ENCODE peak calls at places on chromosomes 11 and 22, in ten cellular contexts. One of them, this sample, is unnamed.

GRCh38 chr11:827861-828167 is at the start of gene CRACR2B:
- DNase-seq in BE2C: no peak
- DNase-seq in AG10803: no peak
- DNase-seq in activated T-cell treated with anti-CD3 and anti-CD28 coated beads, Interleukin-2, amount 50 U/mL, for 1 hour: no peak
- DNase-seq in stimulated activated CD8-positive, alpha-beta memory T cell treated with anti-CD3 and anti-CD28 coated beads, Interleukin-2, amount 100 ng/mL, for 1 hour: no peak
- DNase-seq in hypothalamus: no peak
- DNase-seq in tibial artery: no peak
- DNase-seq in activated CD4-positive, CD25-positive, alpha-beta regulatory T cell: no peak
- DNase-seq in nephron progenitor cell: no peak
- DNase-seq in naive B cell: no peak
- DNase-seq in this sample: no peak

GRCh38 chr11:110029714-110030113 is 63.5 kb upstream of the ZC3H12C start:
- DNase-seq in BE2C: no peak
- DNase-seq in AG10803: no peak
- DNase-seq in activated T-cell treated with anti-CD3 and anti-CD28 coated beads, Interleukin-2, amount 50 U/mL, for 1 hour: no peak
- DNase-seq in stimulated activated CD8-positive, alpha-beta memory T cell treated with anti-CD3 and anti-CD28 coated beads, Interleukin-2, amount 100 ng/mL, for 1 hour: no peak
- DNase-seq in hypothalamus: no peak
- DNase-seq in tibial artery: no peak
- DNase-seq in activated CD4-positive, CD25-positive, alpha-beta regulatory T cell: no peak
- DNase-seq in nephron progenitor cell: no peak
- DNase-seq in naive B cell: no peak
- DNase-seq in this sample: no peak

GRCh38 chr11:45152740-45153595 is 6.5 kb downstream of the PRDM11 start:
- DNase-seq in BE2C: no peak
- DNase-seq in AG10803: no peak
- DNase-seq in activated T-cell treated with anti-CD3 and anti-CD28 coated beads, Interleukin-2, amount 50 U/mL, for 1 hour: no peak
- DNase-seq in stimulated activated CD8-positive, alpha-beta memory T cell treated with anti-CD3 and anti-CD28 coated beads, Interleukin-2, amount 100 ng/mL, for 1 hour: no peak
- DNase-seq in hypothalamus: no peak
- DNase-seq in tibial artery: no peak
- DNase-seq in activated CD4-positive, CD25-positive, alpha-beta regulatory T cell: no peak
- DNase-seq in nephron progenitor cell: no peak
- DNase-seq in naive B cell: no peak
- DNase-seq in this sample: no peak

GRCh38 chr11:113193894-113194293 is 120.5 kb upstream of the TTC12 start:
- DNase-seq in BE2C: peak
- DNase-seq in AG10803: peak
- DNase-seq in activated T-cell treated with anti-CD3 and anti-CD28 coated beads, Interleukin-2, amount 50 U/mL, for 1 hour: no peak
- DNase-seq in stimulated activated CD8-positive, alpha-beta memory T cell treated with anti-CD3 and anti-CD28 coated beads, Interleukin-2, amount 100 ng/mL, for 1 hour: no peak
- DNase-seq in hypothalamus: no peak
- DNase-seq in tibial artery: peak
- DNase-seq in activated CD4-positive, CD25-positive, alpha-beta regulatory T cell: no peak
- DNase-seq in nephron progenitor cell: no peak
- DNase-seq in naive B cell: no peak
- DNase-seq in this sample: no peak

GRCh38 chr22:26781062-26781461 is 123.7 kb downstream of the MIAT start:
- DNase-seq in BE2C: no peak
- DNase-seq in AG10803: no peak
- DNase-seq in activated T-cell treated with anti-CD3 and anti-CD28 coated beads, Interleukin-2, amount 50 U/mL, for 1 hour: no peak
- DNase-seq in stimulated activated CD8-positive, alpha-beta memory T cell treated with anti-CD3 and anti-CD28 coated beads, Interleukin-2, amount 100 ng/mL, for 1 hour: no peak
- DNase-seq in hypothalamus: no peak
- DNase-seq in tibial artery: no peak
- DNase-seq in activated CD4-positive, CD25-positive, alpha-beta regulatory T cell: no peak
- DNase-seq in nephron progenitor cell: no peak
- DNase-seq in naive B cell: no peak
- DNase-seq in this sample: no peak

GRCh38 chr11:134483291-134483690 is 71.2 kb upstream of the B3GAT1 start:
- DNase-seq in BE2C: no peak
- DNase-seq in AG10803: no peak
- DNase-seq in activated T-cell treated with anti-CD3 and anti-CD28 coated beads, Interleukin-2, amount 50 U/mL, for 1 hour: no peak
- DNase-seq in stimulated activated CD8-positive, alpha-beta memory T cell treated with anti-CD3 and anti-CD28 coated beads, Interleukin-2, amount 100 ng/mL, for 1 hour: no peak
- DNase-seq in hypothalamus: no peak
- DNase-seq in tibial artery: no peak
- DNase-seq in activated CD4-positive, CD25-positive, alpha-beta regulatory T cell: no peak
- DNase-seq in nephron progenitor cell: no peak
- DNase-seq in naive B cell: no peak
- DNase-seq in this sample: no peak

GRCh38 chr11:110984147-110984546 is 261.4 kb upstream of the POU2AF2 start:
- DNase-seq in BE2C: no peak
- DNase-seq in AG10803: peak
- DNase-seq in activated T-cell treated with anti-CD3 and anti-CD28 coated beads, Interleukin-2, amount 50 U/mL, for 1 hour: no peak
- DNase-seq in stimulated activated CD8-positive, alpha-beta memory T cell treated with anti-CD3 and anti-CD28 coated beads, Interleukin-2, amount 100 ng/mL, for 1 hour: no peak
- DNase-seq in hypothalamus: no peak
- DNase-seq in tibial artery: no peak
- DNase-seq in activated CD4-positive, CD25-positive, alpha-beta regulatory T cell: no peak
- DNase-seq in nephron progenitor cell: no peak
- DNase-seq in naive B cell: no peak
- DNase-seq in this sample: peak

GRCh38 chr22:26658671-26659478 is 1.5 kb downstream of the MIAT start:
- DNase-seq in BE2C: peak
- DNase-seq in AG10803: peak
- DNase-seq in activated T-cell treated with anti-CD3 and anti-CD28 coated beads, Interleukin-2, amount 50 U/mL, for 1 hour: peak
- DNase-seq in stimulated activated CD8-positive, alpha-beta memory T cell treated with anti-CD3 and anti-CD28 coated beads, Interleukin-2, amount 100 ng/mL, for 1 hour: peak
- DNase-seq in hypothalamus: peak
- DNase-seq in tibial artery: no peak
- DNase-seq in activated CD4-positive, CD25-positive, alpha-beta regulatory T cell: peak
- DNase-seq in nephron progenitor cell: peak
- DNase-seq in naive B cell: peak
- DNase-seq in this sample: peak

GRCh38 chr11:75241036-75241905 is 697 bp downstream of the TPBGL start:
- DNase-seq in BE2C: peak
- DNase-seq in AG10803: peak
- DNase-seq in activated T-cell treated with anti-CD3 and anti-CD28 coated beads, Interleukin-2, amount 50 U/mL, for 1 hour: peak
- DNase-seq in stimulated activated CD8-positive, alpha-beta memory T cell treated with anti-CD3 and anti-CD28 coated beads, Interleukin-2, amount 100 ng/mL, for 1 hour: peak
- DNase-seq in hypothalamus: peak
- DNase-seq in tibial artery: peak
- DNase-seq in activated CD4-positive, CD25-positive, alpha-beta regulatory T cell: peak
- DNase-seq in nephron progenitor cell: peak
- DNase-seq in naive B cell: peak
- DNase-seq in this sample: peak

GRCh38 chr22:19554834-19555404 is 30.7 kb upstream of the CLDN5 start:
- DNase-seq in BE2C: peak
- DNase-seq in AG10803: peak
- DNase-seq in activated T-cell treated with anti-CD3 and anti-CD28 coated beads, Interleukin-2, amount 50 U/mL, for 1 hour: no peak
- DNase-seq in stimulated activated CD8-positive, alpha-beta memory T cell treated with anti-CD3 and anti-CD28 coated beads, Interleukin-2, amount 100 ng/mL, for 1 hour: no peak
- DNase-seq in hypothalamus: no peak
- DNase-seq in tibial artery: no peak
- DNase-seq in activated CD4-positive, CD25-positive, alpha-beta regulatory T cell: no peak
- DNase-seq in nephron progenitor cell: peak
- DNase-seq in naive B cell: no peak
- DNase-seq in this sample: peak

GRCh38 chr11:102456381-102456780 is 3.8 kb upstream of the TMEM123 start:
- DNase-seq in BE2C: no peak
- DNase-seq in AG10803: peak
- DNase-seq in activated T-cell treated with anti-CD3 and anti-CD28 coated beads, Interleukin-2, amount 50 U/mL, for 1 hour: no peak
- DNase-seq in stimulated activated CD8-positive, alpha-beta memory T cell treated with anti-CD3 and anti-CD28 coated beads, Interleukin-2, amount 100 ng/mL, for 1 hour: no peak
- DNase-seq in hypothalamus: no peak
- DNase-seq in tibial artery: no peak
- DNase-seq in activated CD4-positive, CD25-positive, alpha-beta regulatory T cell: no peak
- DNase-seq in nephron progenitor cell: no peak
- DNase-seq in naive B cell: no peak
- DNase-seq in this sample: peak

GRCh38 chr22:41966607-41967240 is 2.5 kb upstream of the SEPTIN3 start:
- DNase-seq in BE2C: peak
- DNase-seq in AG10803: peak
- DNase-seq in activated T-cell treated with anti-CD3 and anti-CD28 coated beads, Interleukin-2, amount 50 U/mL, for 1 hour: no peak
- DNase-seq in stimulated activated CD8-positive, alpha-beta memory T cell treated with anti-CD3 and anti-CD28 coated beads, Interleukin-2, amount 100 ng/mL, for 1 hour: no peak
- DNase-seq in hypothalamus: peak
- DNase-seq in tibial artery: peak
- DNase-seq in activated CD4-positive, CD25-positive, alpha-beta regulatory T cell: no peak
- DNase-seq in nephron progenitor cell: no peak
- DNase-seq in naive B cell: peak
- DNase-seq in this sample: peak

GRCh38 chr11:45444796-45445195 is 158.7 kb upstream of the SYT13 start:
- DNase-seq in BE2C: no peak
- DNase-seq in AG10803: no peak
- DNase-seq in activated T-cell treated with anti-CD3 and anti-CD28 coated beads, Interleukin-2, amount 50 U/mL, for 1 hour: no peak
- DNase-seq in stimulated activated CD8-positive, alpha-beta memory T cell treated with anti-CD3 and anti-CD28 coated beads, Interleukin-2, amount 100 ng/mL, for 1 hour: no peak
- DNase-seq in hypothalamus: no peak
- DNase-seq in tibial artery: no peak
- DNase-seq in activated CD4-positive, CD25-positive, alpha-beta regulatory T cell: no peak
- DNase-seq in nephron progenitor cell: no peak
- DNase-seq in naive B cell: no peak
- DNase-seq in this sample: no peak

GRCh38 chr11:1368966-1369365 is 20.8 kb upstream of the BRSK2 start:
- DNase-seq in BE2C: no peak
- DNase-seq in AG10803: no peak
- DNase-seq in activated T-cell treated with anti-CD3 and anti-CD28 coated beads, Interleukin-2, amount 50 U/mL, for 1 hour: no peak
- DNase-seq in stimulated activated CD8-positive, alpha-beta memory T cell treated with anti-CD3 and anti-CD28 coated beads, Interleukin-2, amount 100 ng/mL, for 1 hour: no peak
- DNase-seq in hypothalamus: no peak
- DNase-seq in tibial artery: no peak
- DNase-seq in activated CD4-positive, CD25-positive, alpha-beta regulatory T cell: no peak
- DNase-seq in nephron progenitor cell: no peak
- DNase-seq in naive B cell: no peak
- DNase-seq in this sample: no peak

GRCh38 chr22:44847892-44848291 is 95.5 kb downstream of the ARHGAP8 start:
- DNase-seq in BE2C: no peak
- DNase-seq in AG10803: no peak
- DNase-seq in activated T-cell treated with anti-CD3 and anti-CD28 coated beads, Interleukin-2, amount 50 U/mL, for 1 hour: no peak
- DNase-seq in stimulated activated CD8-positive, alpha-beta memory T cell treated with anti-CD3 and anti-CD28 coated beads, Interleukin-2, amount 100 ng/mL, for 1 hour: no peak
- DNase-seq in hypothalamus: no peak
- DNase-seq in tibial artery: no peak
- DNase-seq in activated CD4-positive, CD25-positive, alpha-beta regulatory T cell: no peak
- DNase-seq in nephron progenitor cell: no peak
- DNase-seq in naive B cell: no peak
- DNase-seq in this sample: no peak

This sample was measured in GM23248.